ENCODE peak calls at places on chromosomes 13 and 19, in nine cellular contexts. N, Z, E, X, P, C, M, H and L are unnamed samples.

GRCh38 chr19:46303345-46303701 is 6.5 kb downstream of the HIF3A start:
- DNase-seq in N (no peak), Z (no peak), E (no peak), X (no peak), P (no peak), C (no peak), M (no peak), H (no peak), L (no peak)

GRCh38 chr19:1412995-1413889 is 5.9 kb downstream of the DAZAP1 start:
- DNase-seq in N (no peak), Z (no peak), E (no peak), X (no peak), P (no peak), C (no peak), M (no peak), H (no peak), L (no peak)

GRCh38 chr13:113053376-113053775 is 52.2 kb upstream of the F7 start:
- DNase-seq in N (no peak), Z (no peak), E (no peak), X (no peak), P (no peak), C (no peak), M (no peak), H (no peak), L (no peak)

GRCh38 chr19:47699360-47699917 is 13.8 kb upstream of the EHD2 start:
- DNase-seq in N (peak; percentile 41), Z (no peak), E (peak; percentile 42), X (no peak), P (no peak), C (peak; percentile 19), M (peak; percentile 41), H (peak; percentile 79), L (no peak)

GRCh38 chr19:39237200-39238184 is 7.3 kb downstream of the IFNL3 start:
- DNase-seq in N (peak; percentile 26), Z (no peak), E (no peak), X (no peak), P (no peak), C (no peak), M (peak; percentile 12), H (peak; percentile 20), L (no peak)

GRCh38 chr13:75635621-75636338 is at the start of gene LMO7:
- DNase-seq in N (no peak), Z (no peak), E (peak; percentile 6), X (peak; percentile 10), P (no peak), C (peak; percentile 32), M (peak; percentile 14), H (peak; percentile 40), L (no peak)

GRCh38 chr19:54883228-54883627 is 9.2 kb downstream of the FCAR start:
- DNase-seq in N (no peak), Z (no peak), E (no peak), X (no peak), P (no peak), C (no peak), M (no peak), H (no peak), L (no peak)

GRCh38 chr13:109000207-109000606 is 370.8 kb downstream of the MYO16 start:
- DNase-seq in N (no peak), Z (no peak), E (peak; percentile 57), X (no peak), P (no peak), C (no peak), M (no peak), H (no peak), L (no peak)

GRCh38 chr19:51372021-51372648 is 319 bp downstream of the NKG7 start:
- DNase-seq in N (no peak), Z (no peak), E (no peak), X (no peak), P (no peak), C (no peak), M (no peak), H (no peak), L (no peak)

GRCh38 chr19:20388826-20389225 is 176.8 kb downstream of the ZNF737 start:
- DNase-seq in N (no peak), Z (no peak), E (no peak), X (no peak), P (no peak), C (no peak), M (no peak), H (no peak), L (no peak)

GRCh38 chr19:29812881-29813275 is 1.1 kb downstream of the CCNE1 start:
- DNase-seq in N (no peak), Z (no peak), E (no peak), X (no peak), P (no peak), C (no peak), M (no peak), H (no peak), L (no peak)

GRCh38 chr13:113916330-113916815 is 52.5 kb upstream of the GAS6 start:
- DNase-seq in N (no peak), Z (no peak), E (no peak), X (no peak), P (peak; percentile 65), C (no peak), M (no peak), H (peak; percentile 3), L (no peak)

GRCh38 chr19:3029070-3029923 is at the start of gene TLE2:
- DNase-seq in N (no peak), Z (no peak), E (no peak), X (no peak), P (no peak), C (no peak), M (no peak), H (no peak), L (no peak)

GRCh38 chr13:101258071-101258470 is 158.2 kb downstream of the NALCN start:
- DNase-seq in N (no peak), Z (no peak), E (peak; percentile 97), X (no peak), P (peak; percentile 52), C (peak; percentile 81), M (no peak), H (no peak), L (peak; percentile 65)

GRCh38 chr19:13831560-13832056 is 36.4 kb downstream of the ZSWIM4 start:
- DNase-seq in N (no peak), Z (no peak), E (no peak), X (no peak), P (no peak), C (no peak), M (no peak), H (no peak), L (no peak)

GRCh38 chr19:47124937-47125668 is 5.5 kb upstream of the SAE1 start:
- DNase-seq in N (no peak), Z (no peak), E (peak; percentile 86), X (peak; percentile 56), P (no peak), C (peak; percentile 90), M (no peak), H (peak; percentile 32), L (no peak)

GRCh38 chr19:9986787-9987281 is 23.5 kb downstream of the COL5A3 start:
- DNase-seq in N (no peak), Z (no peak), E (no peak), X (no peak), P (no peak), C (no peak), M (no peak), H (no peak), L (no peak)

GRCh38 chr19:3320354-3320670 is 46.1 kb upstream of the NFIC start:
- DNase-seq in N (no peak), Z (no peak), E (no peak), X (no peak), P (no peak), C (no peak), M (no peak), H (no peak), L (no peak)